ENCODE peak calls at places on chromosome 20, in five cellular contexts. T is heart left ventricle; R is H4; Z is EH; U is activated CD4-positive, alpha-beta T cell treated with anti-CD3 and anti-CD28 coated beads, Interleukin-2, amount 50 U/mL, for 1 hour. E is an unnamed sample.

GRCh38 chr20:47684306-47685080 is 100.8 kb downstream of the SULF2 start:
- DNase-seq in T (no peak), R (no peak), Z (no peak), U (no peak), E (no peak)

GRCh38 chr20:19937651-19938420 is 79.3 kb upstream of the NAA20 start:
- DNase-seq in T (no peak), R (no peak), Z (no peak), U (no peak), E (no peak)

GRCh38 chr20:44166477-44166876 is 20.5 kb downstream of the JPH2 start:
- DNase-seq in T (peak; percentile 69), R (no peak), Z (peak; percentile 94), U (no peak), E (no peak)

GRCh38 chr20:37461376-37461775 is 59.7 kb upstream of the NNAT start:
- DNase-seq in T (no peak), R (no peak), Z (no peak), U (no peak), E (no peak)

GRCh38 chr20:44396790-44397189 is 41.3 kb downstream of the HNF4A start:
- DNase-seq in T (no peak), R (no peak), Z (no peak), U (no peak), E (no peak)

GRCh38 chr20:43448748-43449535 is 8.8 kb upstream of the SRSF6 start:
- DNase-seq in T (no peak), R (peak; percentile 35), Z (peak; percentile 48), U (peak; percentile 38), E (peak; percentile 43)

GRCh38 chr20:46635514-46636091 is 15.7 kb downstream of the SLC13A3 start:
- DNase-seq in T (no peak), R (no peak), Z (peak; percentile 26), U (no peak), E (no peak)

GRCh38 chr20:24289737-24290481 is 179.5 kb upstream of the SYNDIG1 start:
- DNase-seq in T (no peak), R (no peak), Z (no peak), U (no peak), E (peak; percentile 21)

GRCh38 chr20:36360429-36360828 is 54.3 kb downstream of the DLGAP4 start:
- DNase-seq in T (no peak), R (no peak), Z (no peak), U (no peak), E (no peak)

GRCh38 chr20:58981564-58982364 is 708 bp downstream of the NELFCD start:
- DNase-seq in T (no peak), R (peak; percentile 2), Z (peak; percentile 26), U (no peak), E (peak; percentile 19)

E was measured in naive thymus-derived CD4-positive, alpha-beta T cell.